ENCODE peak calls at places on chromosome 20, in four cellular contexts. One of them, this sample, is unnamed.

GRCh38 chr20:11646359-11646758 is 271.3 kb upstream of the BTBD3 start:
- DNase-seq in H1: no peak
- DNase-seq in HepG2: no peak
- DNase-seq in GM12878: no peak
- DNase-seq in this sample: no peak

GRCh38 chr20:49278817-49279676 is 1.2 kb upstream of the ZNFX1 start:
- DNase-seq in H1: no peak
- DNase-seq in HepG2: peak; percentile 52
- DNase-seq in GM12878: no peak
- DNase-seq in this sample: no peak

GRCh38 chr20:58135441-58136170 is 92.8 kb downstream of the ANKRD60 start:
- DNase-seq in GM12878: no peak
- DNase-seq in HepG2: no peak
- DNase-seq in H1: no peak
- DNase-seq in this sample: no peak

GRCh38 chr20:41166201-41167117 is 29.1 kb downstream of the PLCG1 start:
- DNase-seq in HepG2: no peak
- DNase-seq in H1: no peak
- DNase-seq in GM12878: no peak
- DNase-seq in this sample: no peak

GRCh38 chr20:9185511-9185910 is 116.6 kb downstream of the PLCB4 start:
- DNase-seq in HepG2: no peak
- DNase-seq in GM12878: no peak
- DNase-seq in H1: no peak
- DNase-seq in this sample: no peak

GRCh38 chr20:12391099-12391498 is 473.4 kb downstream of the BTBD3 start:
- DNase-seq in HepG2: no peak
- DNase-seq in H1: no peak
- DNase-seq in GM12878: no peak
- DNase-seq in this sample: no peak

GRCh38 chr20:32515631-32516101 is 69.5 kb downstream of the NOL4L start:
- DNase-seq in GM12878: no peak
- DNase-seq in HepG2: no peak
- DNase-seq in H1: no peak
- DNase-seq in this sample: no peak

GRCh38 chr20:25695532-25696383 is 895 bp downstream of the ZNF337 start:
- DNase-seq in GM12878: no peak
- DNase-seq in H1: no peak
- DNase-seq in HepG2: no peak
- DNase-seq in this sample: no peak

GRCh38 chr20:11394145-11394833 is 523.4 kb upstream of the BTBD3 start:
- DNase-seq in H1: no peak
- DNase-seq in GM12878: no peak
- DNase-seq in HepG2: no peak
- DNase-seq in this sample: no peak

GRCh38 chr20:6489361-6490154 is 277.9 kb upstream of the BMP2 start:
- DNase-seq in GM12878: no peak
- DNase-seq in HepG2: peak; percentile 86
- DNase-seq in H1: no peak
- DNase-seq in this sample: no peak

GRCh38 chr20:52943185-52943841 is 28.8 kb upstream of the TSHZ2 start:
- DNase-seq in GM12878: no peak
- DNase-seq in HepG2: peak; percentile 31
- DNase-seq in H1: no peak
- DNase-seq in this sample: no peak

GRCh38 chr20:54355631-54356280 is 119.6 kb upstream of the DOK5 start:
- DNase-seq in GM12878: no peak
- DNase-seq in HepG2: no peak
- DNase-seq in H1: no peak
- DNase-seq in this sample: no peak

GRCh38 chr20:33667245-33668086 is 723 bp downstream of the ACTL10 start:
- DNase-seq in GM12878: no peak
- DNase-seq in H1: no peak
- DNase-seq in HepG2: no peak
- DNase-seq in this sample: peak; percentile 81

GRCh38 chr20:53718142-53718481 is 124.5 kb upstream of the ZNF217 start:
- DNase-seq in H1: no peak
- DNase-seq in HepG2: no peak
- DNase-seq in GM12878: no peak
- DNase-seq in this sample: no peak

GRCh38 chr20:49687595-49688567 is 25.8 kb downstream of the B4GALT5 start:
- DNase-seq in HepG2: no peak
- DNase-seq in H1: no peak
- DNase-seq in GM12878: no peak
- DNase-seq in this sample: no peak

GRCh38 chr20:6265204-6265904 is 142.5 kb upstream of the FERMT1 start:
- DNase-seq in HepG2: peak; percentile 55
- DNase-seq in H1: no peak
- DNase-seq in GM12878: no peak
- DNase-seq in this sample: peak; percentile 39

GRCh38 chr20:47956261-47956995 is 171.1 kb upstream of the SULF2 start:
- DNase-seq in H1: no peak
- DNase-seq in GM12878: no peak
- DNase-seq in HepG2: no peak
- DNase-seq in this sample: no peak

GRCh38 chr20:6164421-6165341 is 41.9 kb upstream of the FERMT1 start:
- DNase-seq in H1: no peak
- DNase-seq in GM12878: no peak
- DNase-seq in HepG2: no peak
- DNase-seq in this sample: no peak

GRCh38 chr20:36435799-36436541 is 105.3 kb upstream of the MYL9 start:
- DNase-seq in GM12878: no peak
- DNase-seq in HepG2: peak; percentile 50
- DNase-seq in H1: peak; percentile 99
- DNase-seq in this sample: peak; percentile 80

GRCh38 chr20:32638848-32639247 is 34.9 kb downstream of the C20orf203 start:
- DNase-seq in H1: no peak
- DNase-seq in GM12878: no peak
- DNase-seq in HepG2: no peak
- DNase-seq in this sample: no peak

GRCh38 chr20:45892049-45892816 is 1.1 kb downstream of the CTSA start:
- DNase-seq in H1: no peak
- DNase-seq in HepG2: peak; percentile 44
- DNase-seq in GM12878: no peak
- DNase-seq in this sample: no peak
- TF ChIP-seq SUZ12 in H1: no peak
- TF ChIP-seq SUZ12 in HepG2: no peak
- TF ChIP-seq SUZ12 in GM12878: no peak
- TF ChIP-seq SUZ12 in this sample: no peak

GRCh38 chr20:61732511-61733210 is 333.0 kb downstream of the TAF4 start:
- DNase-seq in H1: no peak
- DNase-seq in HepG2: no peak
- DNase-seq in GM12878: no peak
- DNase-seq in this sample: no peak
- H3K27me3 ChIP-seq in H1: peaks cover 3% of the 10 kb centered on the region
- H3K27me3 ChIP-seq in HepG2: peaks cover 90% of the 10 kb centered on the region
- H3K27me3 ChIP-seq in GM12878: no peaks in the 10 kb centered on the region
- H3K27me3 ChIP-seq in this sample: peaks cover 82% of the 10 kb centered on the region

GRCh38 chr20:19867074-19867473 is 109.0 kb downstream of the RIN2 start:
- DNase-seq in HepG2: no peak
- DNase-seq in H1: no peak
- DNase-seq in GM12878: no peak
- DNase-seq in this sample: no peak

GRCh38 chr20:19866070-19866469 is 108.0 kb downstream of the RIN2 start:
- DNase-seq in GM12878: no peak
- DNase-seq in H1: no peak
- DNase-seq in HepG2: no peak
- DNase-seq in this sample: no peak

GRCh38 chr20:19861147-19861759 is 103.2 kb downstream of the RIN2 start:
- DNase-seq in GM12878: no peak
- DNase-seq in H1: no peak
- DNase-seq in HepG2: no peak
- DNase-seq in this sample: no peak

GRCh38 chr20:19860742-19861141 is 102.7 kb downstream of the RIN2 start:
- DNase-seq in H1: no peak
- DNase-seq in GM12878: peak; percentile 21
- DNase-seq in HepG2: no peak
- DNase-seq in this sample: no peak

DNA sequence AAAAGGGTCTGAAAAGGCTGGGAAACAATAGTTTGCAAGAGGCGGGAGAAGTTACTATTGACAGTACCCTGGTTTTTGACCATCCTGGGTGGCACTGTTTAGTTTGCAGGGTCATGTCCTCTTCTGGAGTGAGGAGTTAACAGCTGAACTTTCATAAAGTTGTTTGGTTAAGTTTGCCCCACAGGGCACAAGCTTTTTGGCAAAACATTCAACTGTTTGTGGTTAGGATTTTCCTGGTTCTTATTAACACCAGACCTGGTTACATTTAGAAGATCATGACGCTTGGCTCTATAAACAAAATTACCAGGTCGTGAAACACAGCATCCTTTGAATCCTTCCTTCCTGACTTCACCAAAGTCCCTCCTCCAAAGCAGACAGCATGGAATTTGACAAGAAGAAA is 106.1 kb downstream of the RIN2 start:
- DNase-seq in GM12878: no peak
- DNase-seq in HepG2: no peak
- DNase-seq in H1: no peak
- DNase-seq in this sample: no peak
- TF ChIP-seq SUZ12 in GM12878: no peak
- TF ChIP-seq SUZ12 in HepG2: no peak
- TF ChIP-seq SUZ12 in H1: no peak
- TF ChIP-seq SUZ12 in this sample: no peak

GRCh38 chr20:39069976-39070375 is 107.8 kb downstream of the DHX35 start:
- DNase-seq in H1: no peak
- DNase-seq in HepG2: no peak
- DNase-seq in GM12878: no peak
- DNase-seq in this sample: no peak

GRCh38 chr20:39070484-39071231 is 108.5 kb downstream of the DHX35 start:
- DNase-seq in HepG2: peak; percentile 71
- DNase-seq in H1: no peak
- DNase-seq in GM12878: no peak
- DNase-seq in this sample: no peak

GRCh38 chr20:39075731-39076130 is 113.6 kb downstream of the DHX35 start:
- DNase-seq in H1: no peak
- DNase-seq in HepG2: no peak
- DNase-seq in GM12878: no peak
- DNase-seq in this sample: no peak

GRCh38 chr20:39072653-39073052 is 110.5 kb downstream of the DHX35 start:
- DNase-seq in H1: no peak
- DNase-seq in GM12878: no peak
- DNase-seq in HepG2: no peak
- DNase-seq in this sample: no peak

GRCh38 chr20:39072132-39072531 is 110.0 kb downstream of the DHX35 start:
- DNase-seq in H1: no peak
- DNase-seq in HepG2: no peak
- DNase-seq in GM12878: no peak
- DNase-seq in this sample: no peak
- H3K27me3 ChIP-seq in H1: no peaks in the 10 kb centered on the region
- H3K27me3 ChIP-seq in HepG2: peaks cover 27% of the 10 kb centered on the region
- H3K27me3 ChIP-seq in GM12878: peaks cover 5% of the 10 kb centered on the region
- H3K27me3 ChIP-seq in this sample: no peaks in the 10 kb centered on the region

GRCh38 chr20:24291066-24291465 is 178.4 kb upstream of the SYNDIG1 start:
- DNase-seq in HepG2: no peak
- DNase-seq in GM12878: no peak
- DNase-seq in H1: no peak
- DNase-seq in this sample: no peak
- TF ChIP-seq SUZ12 in HepG2: no peak
- TF ChIP-seq SUZ12 in GM12878: no peak
- TF ChIP-seq SUZ12 in H1: no peak
- TF ChIP-seq SUZ12 in this sample: no peak

DNA sequence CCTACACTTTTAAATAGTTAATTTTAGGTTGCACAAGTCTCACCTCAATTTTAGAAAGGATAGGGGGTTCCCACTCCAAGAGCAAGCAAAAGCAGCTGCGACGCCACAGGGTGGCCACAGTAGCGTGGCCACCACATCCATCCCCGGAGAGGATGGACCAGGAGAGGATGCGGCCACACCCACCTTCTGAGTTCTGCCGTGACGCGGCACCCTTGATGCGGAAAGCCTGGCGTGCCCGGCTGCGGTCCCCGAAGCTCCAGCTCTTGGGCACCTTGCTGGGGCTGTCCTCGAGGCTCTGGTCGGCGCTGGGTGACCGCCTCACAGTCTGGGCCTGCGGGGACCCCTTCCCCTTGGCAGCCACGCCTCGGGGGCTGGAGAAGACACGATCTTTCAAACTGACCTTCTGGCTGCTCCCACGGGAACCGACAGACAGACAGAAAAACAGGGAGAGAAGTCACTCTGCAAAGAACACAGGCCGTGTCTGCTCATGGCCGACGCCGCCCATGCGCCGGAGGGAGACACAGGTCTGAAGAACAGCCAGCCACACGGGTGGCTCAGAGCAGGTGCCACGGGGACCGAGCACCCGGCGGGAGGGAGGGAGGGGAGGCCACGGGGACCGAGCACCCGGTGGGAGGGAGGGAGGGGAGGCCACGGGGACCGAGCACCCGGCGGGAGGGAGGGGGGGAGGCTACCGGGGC is 53.7 kb upstream of the CHRNA4 start:
- DNase-seq in GM12878: no peak
- DNase-seq in H1: no peak
- DNase-seq in HepG2: no peak
- DNase-seq in this sample: no peak
- H3K27me3 ChIP-seq in GM12878: no peaks in the 10 kb centered on the region
- H3K27me3 ChIP-seq in H1: no peaks in the 10 kb centered on the region
- H3K27me3 ChIP-seq in HepG2: peaks cover 97% of the 10 kb centered on the region
- H3K27me3 ChIP-seq in this sample: no peaks in the 10 kb centered on the region

GRCh38 chr20:34907616-34908469 is 31.4 kb downstream of the ACSS2 start:
- DNase-seq in HepG2: peak; percentile 26
- DNase-seq in GM12878: no peak
- DNase-seq in H1: no peak
- DNase-seq in this sample: no peak
- TF ChIP-seq SUZ12 in HepG2: no peak
- TF ChIP-seq SUZ12 in GM12878: no peak
- TF ChIP-seq SUZ12 in H1: no peak
- TF ChIP-seq SUZ12 in this sample: no peak

DNA sequence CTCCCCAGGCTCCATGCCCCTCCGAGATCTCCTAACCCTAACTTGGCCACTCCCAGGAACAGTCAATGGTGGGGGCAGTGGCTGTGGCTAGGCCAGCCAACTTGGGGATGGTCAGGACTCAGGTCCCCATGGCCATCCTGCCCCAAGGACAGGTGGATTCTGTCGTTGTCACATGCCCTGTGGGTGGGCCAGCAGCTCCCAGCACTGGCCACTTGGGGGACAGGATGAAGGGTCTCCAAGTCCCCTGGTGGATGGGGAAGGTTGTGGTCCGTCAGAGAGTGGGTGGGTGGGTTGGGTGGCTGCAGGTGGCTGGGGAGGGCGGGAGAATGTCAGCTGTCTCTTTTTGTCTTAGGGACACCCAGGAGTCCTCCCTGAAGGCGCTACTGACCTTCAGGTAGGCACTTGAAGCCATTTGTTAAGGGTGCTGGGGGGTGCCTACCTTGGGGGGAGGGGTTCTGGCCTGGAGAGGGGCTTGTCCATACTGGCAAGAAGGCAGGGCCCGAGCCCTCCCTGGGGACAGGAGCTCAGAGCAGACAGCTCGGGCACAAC is 5.5 kb downstream of the COL9A3 start:
- DNase-seq in H1: peak; percentile 50
- DNase-seq in GM12878: no peak
- DNase-seq in HepG2: peak; percentile 64
- DNase-seq in this sample: no peak
- H3K27me3 ChIP-seq in H1: peaks cover 4% of the 10 kb centered on the region
- H3K27me3 ChIP-seq in GM12878: peaks cover 5% of the 10 kb centered on the region
- H3K27me3 ChIP-seq in HepG2: no peaks in the 10 kb centered on the region
- H3K27me3 ChIP-seq in this sample: no peaks in the 10 kb centered on the region

GRCh38 chr20:2729251-2729713 is 36.7 kb downstream of the EBF4 start:
- DNase-seq in HepG2: no peak
- DNase-seq in H1: no peak
- DNase-seq in GM12878: no peak
- DNase-seq in this sample: no peak
- TF ChIP-seq SUZ12 in HepG2: no peak
- TF ChIP-seq SUZ12 in H1: no peak
- TF ChIP-seq SUZ12 in GM12878: no peak
- TF ChIP-seq SUZ12 in this sample: no peak